ENCODE peak calls at places on chromosome 14, in nine cellular contexts. Y, B, E, C, Z, J, F, D and L are unnamed samples.
A peak's percentile ranks its signal among the peaks of the same experiment; 100 is the strongest.

GRCh38 chr14:81311128-81311527 is 89.0 kb downstream of the STON2 start:
- DNase-seq in D (no peak), J (no peak), B (no peak), Z (no peak), E (no peak), Y (no peak), F (no peak), C (no peak), L (no peak)

GRCh38 chr14:101843665-101844064 is 82.2 kb downstream of the PPP2R5C start:
- DNase-seq in F (no peak), B (no peak), C (no peak), Y (no peak), E (peak; percentile 21), D (no peak), Z (no peak), J (no peak), L (no peak)

GRCh38 chr14:68363841-68364711 is 428.8 kb downstream of the ZFP36L1 start:
- DNase-seq in J (no peak), E (no peak), D (peak; percentile 35), F (peak; percentile 44), Z (peak; percentile 80), C (peak; percentile 67), Y (peak; percentile 74), B (peak; percentile 62), L (peak; percentile 63)

GRCh38 chr14:56488306-56488705 is 91.3 kb upstream of the TMEM260 start:
- DNase-seq in D (no peak), Z (no peak), J (no peak), E (no peak), B (no peak), Y (no peak), F (no peak), C (no peak), L (no peak)

GRCh38 chr14:71776463-71777359 is 155.5 kb upstream of the RGS6 start:
- DNase-seq in Y (no peak), B (peak; percentile 13), E (no peak), F (no peak), D (no peak), C (no peak), J (no peak), Z (no peak), L (no peak)

GRCh38 chr14:68509188-68509953 is 283.5 kb downstream of the ZFP36L1 start:
- DNase-seq in B (peak; percentile 65), J (no peak), D (no peak), F (no peak), Z (no peak), C (no peak), E (no peak), Y (no peak), L (no peak)

GRCh38 chr14:60003991-60004390 is 84.0 kb downstream of the LRRC9 start:
- DNase-seq in J (no peak), C (no peak), F (no peak), B (no peak), Y (no peak), Z (no peak), E (peak; percentile 70), D (no peak), L (no peak)

GRCh38 chr14:93719234-93719633 is 69.1 kb downstream of the PRIMA1 start:
- DNase-seq in J (no peak), Z (no peak), C (no peak), Y (peak; percentile 43), B (no peak), F (no peak), E (no peak), D (no peak), L (no peak)

GRCh38 chr14:102185360-102185759 is 45.7 kb downstream of the WDR20 start:
- DNase-seq in C (no peak), Y (peak; percentile 8), J (no peak), Z (no peak), D (no peak), F (no peak), B (no peak), E (no peak), L (peak; percentile 26)

GRCh38 chr14:55514819-55515470 is 65.1 kb upstream of the KTN1 start:
- DNase-seq in D (no peak), J (no peak), B (peak; percentile 87), F (no peak), Y (no peak), C (no peak), E (peak; percentile 56), Z (no peak), L (no peak)

GRCh38 chr14:89027097-89027740 is 202.8 kb downstream of the TTC8 start:
- DNase-seq in C (peak; percentile 72), E (peak; percentile 67), J (peak; percentile 43), Y (peak; percentile 71), D (peak; percentile 46), B (peak; percentile 33), F (peak; percentile 22), Z (peak; percentile 71), L (peak; percentile 74)

GRCh38 chr14:63480599-63480998 is 62.6 kb downstream of the PPP2R5E start:
- DNase-seq in B (no peak), E (no peak), Z (no peak), C (no peak), D (no peak), F (no peak), J (no peak), Y (no peak), L (no peak)

GRCh38 chr14:35374273-35374681 is 30.3 kb downstream of the NFKBIA start:
- DNase-seq in D (peak; percentile 50), Z (peak; percentile 80), C (peak; percentile 66), J (peak; percentile 84), E (peak; percentile 84), B (peak; percentile 98), Y (peak; percentile 83), F (no peak), L (no peak)

GRCh38 chr14:100560471-100560870 is 26.7 kb downstream of the BEGAIN start:
- DNase-seq in J (no peak), D (no peak), Y (no peak), E (no peak), B (no peak), Z (no peak), C (no peak), F (no peak), L (no peak)

GRCh38 chr14:100560999-100561398 is 26.2 kb downstream of the BEGAIN start:
- DNase-seq in D (no peak), E (no peak), Y (no peak), C (no peak), F (no peak), J (no peak), B (no peak), Z (no peak), L (no peak)

GRCh38 chr14:100564506-100564905 is 22.7 kb downstream of the BEGAIN start:
- DNase-seq in D (no peak), J (no peak), F (no peak), Z (no peak), C (no peak), E (no peak), Y (no peak), B (no peak), L (no peak)

GRCh38 chr14:100565650-100566049 is 21.6 kb downstream of the BEGAIN start:
- DNase-seq in J (no peak), Z (no peak), Y (no peak), D (no peak), C (no peak), F (no peak), B (no peak), E (no peak), L (no peak)

GRCh38 chr14:100562751-100563150 is 24.5 kb downstream of the BEGAIN start:
- DNase-seq in Z (no peak), F (no peak), E (no peak), J (no peak), B (no peak), Y (no peak), C (no peak), D (no peak), L (no peak)
- H3K4me1 ChIP-seq in Z (no peaks in the 10 kb centered on the region), F (peaks cover 11% of the 10 kb centered on the region), E (no peaks in the 10 kb centered on the region), J (no peaks in the 10 kb centered on the region), B (no peaks in the 10 kb centered on the region), Y (no peaks in the 10 kb centered on the region), C (no peaks in the 10 kb centered on the region), D (peaks cover 8% of the 10 kb centered on the region), L (peaks cover 2% of the 10 kb centered on the region)

DNA sequence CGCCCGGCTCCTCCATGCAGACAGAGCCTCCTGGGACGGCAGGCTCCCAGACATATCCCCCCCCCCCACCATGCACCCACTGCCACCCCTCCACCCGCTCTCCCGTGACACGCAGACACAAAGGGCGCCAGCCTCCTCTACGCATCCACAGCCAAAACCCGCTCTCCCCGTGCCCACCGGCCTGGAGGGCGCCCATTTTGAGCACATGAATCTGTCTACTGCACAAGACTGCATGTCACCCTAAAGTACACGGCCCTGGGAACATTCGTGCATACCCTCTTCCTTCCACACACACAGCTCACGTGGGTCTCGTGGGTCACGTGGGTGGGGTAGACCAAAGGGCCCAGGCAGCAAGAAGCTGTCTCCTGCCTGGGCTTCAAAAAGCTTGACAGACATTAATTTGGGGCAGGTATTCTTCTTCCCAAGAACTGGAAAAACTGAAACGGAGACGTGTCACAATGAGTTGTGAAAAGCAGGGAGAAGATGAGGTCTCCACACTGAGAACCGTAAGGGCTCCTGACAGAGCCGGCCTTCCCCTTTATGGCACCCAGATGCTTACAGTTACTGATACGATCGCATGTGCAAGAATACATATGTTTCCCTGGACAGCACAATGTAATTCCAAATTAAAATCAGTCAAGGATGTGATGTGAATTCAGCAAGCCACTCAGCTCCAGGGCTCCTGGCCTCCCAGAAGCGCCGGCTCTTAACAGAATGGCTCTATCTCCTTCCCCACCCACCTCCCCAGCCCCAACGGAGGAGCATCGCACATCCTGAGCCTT is 2.0 kb downstream of the TGFB3 start:
- DNase-seq in Y (peak; percentile 83), D (peak; percentile 58), E (no peak), F (peak; percentile 49), C (peak; percentile 54), B (no peak), Z (peak; percentile 77), J (no peak), L (no peak)
- TF ChIP-seq CTCF in Y (no peak), D (peak; percentile 2), E (no peak), F (no peak), C (no peak), B (no peak), Z (no peak), J (no peak), L (no peak)

DNA sequence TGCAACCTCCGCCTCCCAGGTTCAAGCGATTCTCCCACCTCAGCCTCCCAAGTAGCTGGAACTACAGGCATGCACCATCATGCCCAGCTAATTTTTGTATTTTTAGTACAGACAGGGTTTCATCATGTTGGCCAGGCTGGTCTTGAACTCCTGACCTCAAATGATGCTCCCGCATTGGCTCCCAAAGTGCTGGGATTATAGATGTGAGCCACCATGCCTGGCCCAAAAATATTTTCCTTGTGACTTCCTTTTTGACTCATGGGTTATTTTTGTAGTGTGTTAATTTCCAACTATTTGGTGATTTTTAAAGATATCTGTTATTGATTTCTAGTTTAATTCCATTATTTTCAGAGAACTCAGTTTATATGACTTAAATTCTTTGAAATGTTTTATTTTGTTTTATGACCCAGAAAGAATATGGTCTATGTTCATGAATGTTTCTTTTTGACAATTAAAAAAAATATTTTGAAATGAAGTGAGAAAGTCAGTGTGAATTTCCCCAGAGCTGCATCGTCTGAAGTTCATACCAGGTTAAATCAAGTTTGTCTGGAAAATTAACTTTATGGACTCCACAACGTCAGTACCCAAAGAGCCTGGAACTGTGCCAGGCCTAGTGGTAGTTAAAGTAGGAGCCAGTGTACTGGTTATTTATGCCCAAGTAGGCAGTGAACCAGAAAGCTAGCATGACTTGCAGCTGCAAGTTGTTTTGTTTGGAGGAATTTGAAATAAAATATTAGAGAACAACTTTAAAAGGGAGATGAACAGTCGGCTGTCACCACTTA is 2.8 kb upstream of the CDKL1 start:
- DNase-seq in Y (peak; percentile 90), E (peak; percentile 66), D (peak; percentile 38), B (peak; percentile 39), Z (peak; percentile 75), C (no peak), J (no peak), F (peak; percentile 13), L (no peak)
- H3K4me3 ChIP-seq in Y (no peak overlapping the region), E (no peak overlapping the region), D (no peak overlapping the region), B (no peak overlapping the region), Z (no peak overlapping the region), C (no peak overlapping the region), J (no peak overlapping the region), F (no peak overlapping the region), L (no peak overlapping the region)

GRCh38 chr14:64610049-64610746 is 60.4 kb downstream of the PPP1R36 start:
- DNase-seq in B (no peak), D (no peak), E (no peak), J (no peak), Z (no peak), Y (no peak), F (no peak), C (no peak), L (no peak)
- H3K4me1 ChIP-seq in B (peaks cover 24% of the 10 kb centered on the region), D (no peaks in the 10 kb centered on the region), E (peaks cover 27% of the 10 kb centered on the region), J (peaks cover 4% of the 10 kb centered on the region), Z (no peaks in the 10 kb centered on the region), Y (no peaks in the 10 kb centered on the region), F (peaks cover 8% of the 10 kb centered on the region), C (peaks cover 5% of the 10 kb centered on the region), L (peaks cover 16% of the 10 kb centered on the region)